ENCODE peak calls at places on chromosomes 6 and 20, in six cellular contexts. Z, Q, W, Y, G and F are unnamed samples.

GRCh38 chr20:24948939-24949679 is at the start of gene CST7:
- DNase-seq in Z (no peak), Q (peak; percentile 66), W (peak; percentile 96), Y (no peak), G (peak; percentile 56), F (peak; percentile 42)

GRCh38 chr20:46040902-46041535 is 12.0 kb downstream of the SLC12A5 start:
- DNase-seq in Z (no peak), Q (no peak), W (no peak), Y (peak; percentile 26), G (no peak), F (no peak)

GRCh38 chr6:14658909-14659561 is 541.5 kb downstream of the CD83 start:
- DNase-seq in Z (no peak), Q (no peak), W (no peak), Y (peak; percentile 83), G (no peak), F (no peak)

GRCh38 chr6:84825461-84825860 is 61.1 kb upstream of the TBX18 start:
- DNase-seq in Z (no peak), Q (no peak), W (no peak), Y (no peak), G (no peak), F (no peak)

GRCh38 chr6:129621252-129621651 is 88.7 kb downstream of the ARHGAP18 start:
- DNase-seq in Z (peak; percentile 9), Q (no peak), W (no peak), Y (no peak), G (no peak), F (no peak)

GRCh38 chr6:21987501-21987957 is 309.3 kb downstream of the PRL start:
- DNase-seq in Z (peak; percentile 13), Q (peak; percentile 88), W (no peak), Y (peak; percentile 97), G (peak; percentile 54), F (peak; percentile 23)

GRCh38 chr6:148430897-148431296 is 88.3 kb downstream of the SASH1 start:
- DNase-seq in Z (no peak), Q (no peak), W (no peak), Y (no peak), G (no peak), F (no peak)

GRCh38 chr6:1916334-1916985 is 306.7 kb downstream of the FOXC1 start:
- DNase-seq in Z (no peak), Q (no peak), W (no peak), Y (peak; percentile 83), G (no peak), F (no peak)

GRCh38 chr20:22379472-22379871 is 204.9 kb downstream of the FOXA2 start:
- DNase-seq in Z (no peak), Q (no peak), W (no peak), Y (no peak), G (no peak), F (no peak)

GRCh38 chr6:22036699-22037098 is 260.1 kb downstream of the PRL start:
- DNase-seq in Z (no peak), Q (no peak), W (no peak), Y (no peak), G (no peak), F (no peak)

GRCh38 chr6:33672808-33673207 is 38.7 kb downstream of the UQCC2 start:
- DNase-seq in Z (no peak), Q (no peak), W (no peak), Y (peak; percentile 95), G (no peak), F (no peak)

GRCh38 chr6:41053056-41053455 is at the start of gene APOBEC2:
- DNase-seq in Z (no peak), Q (peak; percentile 75), W (no peak), Y (no peak), G (no peak), F (no peak)

DNA sequence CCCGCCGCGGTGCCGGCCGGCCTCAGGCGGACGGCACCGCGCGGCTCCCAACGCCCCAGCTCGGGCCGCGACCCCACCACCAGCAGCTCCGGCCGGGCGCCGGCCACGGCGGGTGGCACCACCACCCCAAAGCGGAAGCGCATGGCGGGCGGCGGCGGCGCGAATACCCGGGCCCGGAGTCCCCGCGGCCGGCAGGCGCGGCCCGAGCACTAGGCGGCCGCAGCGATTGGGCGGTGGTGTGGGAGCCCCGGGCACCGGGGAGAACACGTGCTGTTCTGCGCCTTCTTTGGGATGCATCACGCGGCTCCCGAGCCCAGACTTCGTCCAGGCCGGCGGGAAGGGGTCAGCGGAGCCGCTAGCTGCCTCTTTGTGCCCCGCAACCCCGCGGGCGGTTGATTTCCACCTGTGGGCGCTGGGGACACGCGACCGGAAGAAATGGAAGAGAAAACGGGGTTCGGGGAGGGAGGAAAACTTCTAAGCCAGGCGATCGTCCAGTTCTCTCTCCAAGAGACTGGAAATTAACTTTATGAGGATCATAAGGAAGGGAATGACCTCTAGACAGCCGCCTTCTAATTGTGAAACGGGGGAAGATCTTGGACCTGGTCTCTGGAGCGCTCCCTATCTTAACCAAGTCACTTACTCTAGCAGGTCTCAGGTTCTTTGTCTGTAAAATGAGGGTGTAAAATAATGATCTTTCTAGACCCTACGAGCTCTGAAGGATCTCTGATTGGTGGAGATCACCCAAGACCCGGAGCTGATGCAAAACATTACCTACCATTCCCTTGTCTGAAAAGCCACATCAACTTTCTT is at the start of gene EPM2A:
- DNase-seq in Z (peak; percentile 26), Q (peak; percentile 95), W (peak; percentile 96), Y (peak; percentile 78), G (peak; percentile 92), F (peak; percentile 47)
- TF ChIP-seq POLR2A in Z (peak; percentile 83), Q (peak; percentile 75), W (no peak), Y (peak; percentile 69), G (peak; percentile 90), F (peak; percentile 93)

GRCh38 chr20:58692579-58693225 is at the start of gene NPEPL1:
- DNase-seq in Z (peak; percentile 96), Q (peak; percentile 76), W (peak; percentile 95), Y (peak; percentile 67), G (peak; percentile 72), F (peak; percentile 98)
- TF ChIP-seq POLR2A in Z (peak; percentile 60), Q (no peak), W (no peak), Y (no peak), G (no peak), F (no peak)

GRCh38 chr6:4018194-4019111 is 60.5 kb downstream of the FAM217A start:
- DNase-seq in Z (peak; percentile 58), Q (peak; percentile 97), W (peak; percentile 99), Y (peak; percentile 95), G (peak; percentile 96), F (peak; percentile 71)
- TF ChIP-seq POLR2A in Z (peak; percentile 83), Q (peak; percentile 91), W (no peak), Y (peak; percentile 80), G (peak; percentile 88), F (peak; percentile 74)

GRCh38 chr6:43771210-43771857 is 1.3 kb downstream of the VEGFA start:
- DNase-seq in Z (peak; percentile 59), Q (peak; percentile 86), W (peak; percentile 89), Y (peak; percentile 45), G (peak; percentile 91), F (peak; percentile 58)
- TF ChIP-seq POLR2A in Z (no peak), Q (no peak), W (no peak), Y (peak; percentile 45), G (peak; percentile 61), F (no peak)

GRCh38 chr20:63520594-63520938 is at the start of gene PPDPF:
- DNase-seq in Z (peak; percentile 98), Q (peak; percentile 91), W (peak; percentile 96), Y (peak; percentile 72), G (peak; percentile 86), F (peak; percentile 98)
- TF ChIP-seq POLR2A in Z (peak; percentile 96), Q (peak; percentile 58), W (peak; percentile 25), Y (peak; percentile 95), G (peak; percentile 91), F (no peak)

DNA sequence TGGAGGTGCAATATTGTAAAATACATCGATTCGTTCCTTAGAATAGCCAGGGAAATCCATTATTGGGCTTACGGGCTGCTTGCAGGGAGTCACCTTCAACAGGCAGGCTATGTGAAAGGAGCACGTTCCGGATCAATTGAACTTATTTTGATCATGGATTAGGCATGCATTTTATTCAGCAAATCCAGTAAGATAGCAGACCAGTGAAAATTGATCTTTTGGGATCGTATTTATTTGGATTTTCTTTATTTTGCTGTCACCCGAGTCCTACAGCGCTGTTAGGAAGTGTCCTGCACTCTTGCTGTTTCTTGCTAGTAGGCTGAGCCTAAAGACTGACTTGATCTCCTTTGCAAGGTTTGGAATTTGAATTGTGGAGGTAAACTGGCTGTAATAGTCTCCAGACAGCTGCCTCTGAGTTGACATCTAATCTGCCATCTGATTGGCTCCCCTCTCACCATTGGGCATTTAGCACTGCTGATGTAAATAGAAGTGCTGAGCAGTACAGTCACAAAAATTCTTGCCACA is 3.0 kb downstream of the ARID1B start:
- DNase-seq in Z (peak; percentile 29), Q (no peak), W (no peak), Y (peak; percentile 96), G (peak; percentile 74), F (no peak)
- TF ChIP-seq POLR2A in Z (peak; percentile 38), Q (no peak), W (no peak), Y (peak; percentile 80), G (peak; percentile 38), F (peak; percentile 68)

DNA sequence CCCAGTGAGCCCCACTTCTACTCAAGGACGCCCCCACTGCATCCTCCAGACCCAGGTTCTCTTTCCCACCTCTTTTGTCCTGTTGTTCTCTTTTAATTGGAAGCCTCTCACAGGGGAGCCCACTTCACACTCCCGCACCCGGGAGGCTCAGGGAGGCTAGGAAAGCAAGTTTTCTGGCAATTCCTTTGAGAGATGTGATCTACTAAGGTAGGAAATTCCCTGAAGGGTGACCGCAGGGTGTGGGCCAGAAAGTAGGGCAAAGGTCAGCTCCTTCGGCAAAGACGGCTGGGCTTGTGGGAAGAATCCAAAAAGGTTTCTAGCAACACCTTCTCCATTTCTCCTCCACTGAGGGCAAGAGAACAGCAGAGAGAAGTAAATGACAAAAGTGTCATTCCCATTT is 98.1 kb upstream of the PTPN1 start:
- DNase-seq in Z (no peak), Q (no peak), W (no peak), Y (no peak), G (no peak), F (no peak)
- TF ChIP-seq POLR2A in Z (no peak), Q (no peak), W (no peak), Y (no peak), G (no peak), F (no peak)